ENCODE peak calls at places on chromosomes 13 and 19, in five cellular contexts. N is Peyer's patch, Y is cardiac fibroblast, L is OCI-LY7, U is A673. S is an unnamed sample.
A peak's percentile ranks its signal among the peaks of the same experiment; 100 is the strongest.

GRCh38 chr13:51229141-51229540 is 6.9 kb downstream of the FAM124A start:
- DNase-seq in N (no peak), L (no peak), Y (no peak), U (no peak), S (no peak)

GRCh38 chr13:99506632-99507031 is 5.4 kb downstream of the TM9SF2 start:
- DNase-seq in Y (no peak), N (peak; percentile 58), L (peak; percentile 59), U (no peak), S (no peak)

GRCh38 chr13:99041788-99042187 is 63.9 kb upstream of the DOCK9 start:
- DNase-seq in U (no peak), Y (no peak), L (no peak), N (no peak), S (no peak)

GRCh38 chr19:47112166-47112663 is 1.4 kb downstream of the ZC3H4 start:
- DNase-seq in N (peak; percentile 94), U (peak; percentile 91), L (peak; percentile 90), Y (peak; percentile 88), S (peak; percentile 90)

GRCh38 chr13:103324641-103325040 is 258.4 kb upstream of the SLC10A2 start:
- DNase-seq in N (no peak), U (no peak), Y (no peak), L (no peak), S (no peak)

GRCh38 chr19:38061294-38061693 is 154.3 kb downstream of the SIPA1L3 start:
- DNase-seq in U (no peak), Y (peak; percentile 92), N (no peak), L (no peak), S (no peak)

GRCh38 chr19:48102870-48103751 is 7.5 kb downstream of the PLA2G4C start:
- DNase-seq in L (peak; percentile 49), U (peak; percentile 72), N (no peak), Y (peak; percentile 74), S (peak; percentile 48)

GRCh38 chr19:2235026-2235395 is 1.1 kb downstream of the PLEKHJ1 start:
- DNase-seq in N (no peak), Y (no peak), L (no peak), U (no peak), S (no peak)

GRCh38 chr19:10018219-10018618 is 4.9 kb downstream of the RDH8 start:
- DNase-seq in U (no peak), L (no peak), Y (peak; percentile 63), N (no peak), S (no peak)

GRCh38 chr19:4633140-4633967 is 6.0 kb upstream of the TNFAIP8L1 start:
- DNase-seq in U (peak; percentile 53), N (peak; percentile 78), L (peak; percentile 57), Y (peak; percentile 90), S (peak; percentile 68)

GRCh38 chr19:36894849-36895383 is 21.2 kb downstream of the ZNF829 start:
- DNase-seq in L (no peak), N (no peak), Y (no peak), U (no peak), S (no peak)

GRCh38 chr19:36891768-36892357 is 24.2 kb downstream of the ZNF829 start:
- DNase-seq in U (no peak), Y (peak; percentile 9), N (no peak), L (no peak), S (no peak)
- H3K4me3 ChIP-seq in U (no peak overlapping the region), Y (no peak overlapping the region), N (no peak overlapping the region), L (no peak overlapping the region), S (no peak overlapping the region)

DNA sequence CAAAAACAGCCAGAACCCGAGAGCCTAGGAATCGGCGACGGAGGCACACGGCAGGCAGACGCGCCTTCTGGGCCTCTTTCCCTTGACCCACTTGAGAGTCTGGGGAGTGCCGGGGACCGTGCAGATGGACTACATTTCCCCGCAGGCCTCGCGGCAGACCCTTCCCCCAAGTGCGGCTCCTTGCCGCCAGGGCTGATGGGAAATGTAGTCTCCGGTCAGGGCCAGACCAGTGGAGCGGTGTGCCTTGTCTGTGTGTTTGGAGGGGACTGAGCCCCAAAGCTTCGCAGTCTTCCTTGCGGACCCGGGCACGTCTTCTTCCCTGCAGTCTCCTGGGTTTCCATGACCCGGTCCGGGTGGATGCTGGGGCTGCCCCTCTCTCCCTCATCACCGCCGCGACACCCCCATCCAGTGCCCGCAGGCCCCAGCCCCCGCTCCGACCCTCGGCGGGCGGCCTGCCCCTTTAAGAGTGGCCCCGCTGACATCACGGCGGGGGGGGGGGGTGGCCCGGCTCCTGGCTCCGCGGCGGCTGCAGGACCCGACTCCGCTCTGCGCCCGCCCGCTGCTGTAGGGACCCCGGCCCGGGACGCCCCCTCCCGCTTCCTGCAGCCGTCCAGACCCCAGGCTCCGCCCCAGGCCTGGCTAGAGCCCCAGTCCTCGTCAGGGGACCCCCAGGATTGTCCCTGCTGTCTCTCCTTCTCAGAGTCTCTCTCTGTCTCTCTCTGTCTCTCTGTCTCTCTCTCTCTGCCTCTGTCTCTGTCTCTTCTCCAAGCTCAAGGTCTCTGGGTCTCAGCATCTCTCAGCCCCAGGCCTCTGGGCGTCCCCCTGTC is 759 bp upstream of the CACNG7 start:
- DNase-seq in Y (peak; percentile 54), L (peak; percentile 52), N (no peak), U (peak; percentile 85), S (peak; percentile 68)
- H3K4me3 ChIP-seq in Y (peak overlapping the region; percentile 46), L (no peak overlapping the region), N (no peak overlapping the region), U (peak overlapping the region; percentile 30), S (peak overlapping the region; percentile 41)

DNA sequence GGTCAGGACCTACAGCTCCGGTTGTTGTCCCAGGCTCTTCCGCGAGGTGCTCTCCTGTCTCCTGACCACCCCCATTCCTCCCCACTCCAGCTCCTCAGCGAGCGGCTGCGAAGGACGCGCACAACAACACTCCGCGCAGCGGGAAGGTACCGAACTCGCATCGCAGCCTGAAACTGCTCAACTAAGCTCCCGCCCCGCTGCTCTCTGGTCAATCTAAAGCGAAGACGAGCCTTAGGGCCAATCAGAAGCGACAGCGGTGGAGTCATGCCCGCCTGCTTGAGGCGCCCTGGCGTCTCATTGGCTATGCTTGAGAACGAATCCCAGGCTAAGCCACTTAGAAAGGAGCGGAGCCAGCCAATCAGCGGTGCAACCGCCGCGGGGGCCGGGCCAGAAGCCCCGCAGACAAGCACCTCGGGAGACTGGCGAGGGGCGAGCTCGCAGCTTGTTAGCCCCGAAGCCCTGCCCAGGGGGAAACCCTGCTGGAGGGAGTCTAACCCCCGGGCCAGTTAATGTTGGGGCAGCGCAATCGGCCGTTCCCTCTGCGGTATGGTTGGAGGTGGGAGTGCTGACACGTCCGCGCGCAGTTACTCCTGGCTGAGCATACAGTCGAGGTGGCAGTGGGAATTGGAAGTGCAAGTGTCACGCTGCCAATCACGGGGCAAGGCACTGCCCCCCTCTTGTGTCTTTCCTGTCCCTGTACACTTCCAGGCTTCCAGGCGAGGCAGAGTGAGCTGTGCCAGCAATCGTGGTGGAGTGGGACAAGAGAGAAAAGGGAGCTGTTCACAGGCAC is 1.9 kb upstream of the ZBTB32 start:
- DNase-seq in Y (peak; percentile 98), L (peak; percentile 99), N (peak; percentile 99), U (peak; percentile 98), S (peak; percentile 97)
- H3K4me3 ChIP-seq in Y (peak overlapping the region; percentile 60), L (peak overlapping the region; percentile 67), N (peak overlapping the region; percentile 64), U (peak overlapping the region; percentile 32), S (peak overlapping the region; percentile 72)

DNA sequence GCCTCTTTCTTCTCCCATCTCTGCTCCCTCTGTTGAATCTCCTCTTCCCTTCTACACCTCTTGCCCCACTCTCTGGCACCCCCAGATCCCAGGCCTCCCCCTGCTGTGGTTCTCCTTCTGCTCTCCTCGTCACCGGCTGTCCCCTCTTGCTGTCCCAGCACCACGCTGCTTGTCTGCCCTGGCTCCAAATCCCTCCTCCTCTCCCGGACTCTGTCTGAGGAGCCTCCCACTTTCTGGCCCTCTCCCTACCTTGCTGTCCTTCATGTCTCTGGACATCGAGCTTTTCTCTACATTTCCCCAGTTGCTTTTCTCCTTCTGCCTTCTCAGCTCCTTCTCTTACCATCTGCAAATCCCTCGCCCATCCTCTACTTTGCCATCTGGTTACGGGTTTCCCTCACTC is 1.3 kb downstream of the ZNF347 start:
- DNase-seq in U (no peak), L (no peak), N (no peak), Y (peak; percentile 21), S (no peak)
- H3K4me3 ChIP-seq in U (peak overlapping the region; percentile 42), L (peak overlapping the region; percentile 77), N (peak overlapping the region; percentile 47), Y (peak overlapping the region; percentile 64), S (no peak overlapping the region)

GRCh38 chr19:56114051-56114694 is 6.9 kb downstream of the ZNF787 start:
- DNase-seq in N (no peak), L (no peak), Y (no peak), U (no peak), S (no peak)
- H3K4me3 ChIP-seq in N (no peak overlapping the region), L (no peak overlapping the region), Y (no peak overlapping the region), U (no peak overlapping the region), S (no peak overlapping the region)

GRCh38 chr19:16112778-16113177 is 1.1 kb downstream of the RAB8A start:
- DNase-seq in Y (no peak), L (peak; percentile 33), U (no peak), N (no peak), S (no peak)
- H3K4me3 ChIP-seq in Y (peak overlapping the region; percentile 96), L (peak overlapping the region; percentile 96), U (peak overlapping the region; percentile 90), N (peak overlapping the region; percentile 94), S (peak overlapping the region; percentile 98)

GRCh38 chr13:41054919-41055619 is 6.2 kb upstream of the WBP4 start:
- DNase-seq in U (peak; percentile 49), Y (no peak), L (peak; percentile 60), N (no peak), S (no peak)
- H3K4me3 ChIP-seq in U (no peak overlapping the region), Y (no peak overlapping the region), L (peak overlapping the region; percentile 64), N (no peak overlapping the region), S (no peak overlapping the region)

GRCh38 chr19:29665826-29666633 is 769 bp downstream of the PLEKHF1 start:
- DNase-seq in N (peak; percentile 58), U (no peak), L (no peak), Y (peak; percentile 54), S (no peak)

GRCh38 chr19:29666634-29667389 is 1.6 kb downstream of the PLEKHF1 start:
- DNase-seq in Y (peak; percentile 68), N (peak; percentile 65), U (peak; percentile 82), L (no peak), S (no peak)

GRCh38 chr19:29668746-29669609 is 3.7 kb downstream of the PLEKHF1 start:
- DNase-seq in L (no peak), Y (no peak), U (no peak), N (peak; percentile 49), S (no peak)

GRCh38 chr19:29667941-29668340 is 2.7 kb downstream of the PLEKHF1 start:
- DNase-seq in Y (no peak), U (no peak), L (peak; percentile 64), N (peak; percentile 89), S (no peak)

GRCh38 chr19:29667390-29667783 is 2.1 kb downstream of the PLEKHF1 start:
- DNase-seq in Y (no peak), U (no peak), L (no peak), N (peak; percentile 42), S (no peak)
- H3K4me3 ChIP-seq in Y (peak overlapping the region; percentile 70), U (no peak overlapping the region), L (no peak overlapping the region), N (peak overlapping the region; percentile 95), S (no peak overlapping the region)